ENCODE peak calls at places on chromosomes 4 and X, in nine cellular contexts. One of them, this sample, is unnamed.

GRCh38 chr4:8247047-8247930 is 22.3 kb upstream of the HTRA3 start:
- DNase-seq in right cardiac atrium: peak
- DNase-seq in pancreas: no peak
- DNase-seq in aorta: peak
- DNase-seq in stomach: peak
- DNase-seq in SK-N-SH: no peak
- DNase-seq in coronary artery: peak
- DNase-seq in psoas muscle: peak
- DNase-seq in CD8-positive, alpha-beta T cell: no peak
- DNase-seq in this sample: no peak

GRCh38 chr4:185712350-185713024 is 99.5 kb downstream of the SORBS2 start:
- DNase-seq in SK-N-SH: no peak
- DNase-seq in aorta: no peak
- DNase-seq in stomach: no peak
- DNase-seq in psoas muscle: no peak
- DNase-seq in pancreas: no peak
- DNase-seq in CD8-positive, alpha-beta T cell: no peak
- DNase-seq in right cardiac atrium: peak
- DNase-seq in coronary artery: no peak
- DNase-seq in this sample: no peak

GRCh38 chr4:147057631-147057980 is 111.9 kb upstream of the TTC29 start:
- DNase-seq in stomach: no peak
- DNase-seq in aorta: no peak
- DNase-seq in psoas muscle: no peak
- DNase-seq in coronary artery: no peak
- DNase-seq in SK-N-SH: no peak
- DNase-seq in pancreas: no peak
- DNase-seq in CD8-positive, alpha-beta T cell: no peak
- DNase-seq in right cardiac atrium: no peak
- DNase-seq in this sample: no peak

GRCh38 chr4:169791527-169792156 is 33.9 kb upstream of the HPF1 start:
- DNase-seq in right cardiac atrium: peak
- DNase-seq in aorta: peak
- DNase-seq in coronary artery: no peak
- DNase-seq in psoas muscle: peak
- DNase-seq in stomach: no peak
- DNase-seq in CD8-positive, alpha-beta T cell: peak
- DNase-seq in SK-N-SH: peak
- DNase-seq in pancreas: peak
- DNase-seq in this sample: no peak

GRCh38 chrX:28966335-28966734 is 379.1 kb downstream of the IL1RAPL1 start:
- DNase-seq in coronary artery: no peak
- DNase-seq in stomach: no peak
- DNase-seq in CD8-positive, alpha-beta T cell: no peak
- DNase-seq in psoas muscle: no peak
- DNase-seq in pancreas: no peak
- DNase-seq in SK-N-SH: no peak
- DNase-seq in aorta: no peak
- DNase-seq in right cardiac atrium: no peak
- DNase-seq in this sample: no peak

GRCh38 chrX:71652405-71652804 is 14.9 kb upstream of the LOC101059915 start:
- DNase-seq in aorta: no peak
- DNase-seq in right cardiac atrium: no peak
- DNase-seq in SK-N-SH: peak
- DNase-seq in CD8-positive, alpha-beta T cell: peak
- DNase-seq in coronary artery: peak
- DNase-seq in pancreas: no peak
- DNase-seq in psoas muscle: no peak
- DNase-seq in stomach: peak
- DNase-seq in this sample: peak

GRCh38 chr4:148052448-148052847 is 320.6 kb downstream of the ARHGAP10 start:
- DNase-seq in SK-N-SH: no peak
- DNase-seq in right cardiac atrium: no peak
- DNase-seq in aorta: no peak
- DNase-seq in CD8-positive, alpha-beta T cell: no peak
- DNase-seq in coronary artery: no peak
- DNase-seq in stomach: no peak
- DNase-seq in pancreas: no peak
- DNase-seq in psoas muscle: no peak
- DNase-seq in this sample: peak

GRCh38 chr4:142705820-142706219 is 140.3 kb downstream of the INPP4B start:
- DNase-seq in aorta: no peak
- DNase-seq in coronary artery: no peak
- DNase-seq in psoas muscle: no peak
- DNase-seq in right cardiac atrium: no peak
- DNase-seq in stomach: no peak
- DNase-seq in CD8-positive, alpha-beta T cell: no peak
- DNase-seq in SK-N-SH: no peak
- DNase-seq in pancreas: no peak
- DNase-seq in this sample: no peak

GRCh38 chr4:147586637-147587036 is 30.6 kb upstream of the TMEM184C start:
- DNase-seq in pancreas: no peak
- DNase-seq in CD8-positive, alpha-beta T cell: no peak
- DNase-seq in stomach: no peak
- DNase-seq in SK-N-SH: no peak
- DNase-seq in aorta: no peak
- DNase-seq in coronary artery: no peak
- DNase-seq in right cardiac atrium: no peak
- DNase-seq in psoas muscle: no peak
- DNase-seq in this sample: no peak

GRCh38 chr4:24657768-24658617 is 73.6 kb upstream of the DHX15 start:
- DNase-seq in aorta: peak
- DNase-seq in coronary artery: no peak
- DNase-seq in right cardiac atrium: peak
- DNase-seq in SK-N-SH: no peak
- DNase-seq in pancreas: no peak
- DNase-seq in stomach: peak
- DNase-seq in CD8-positive, alpha-beta T cell: no peak
- DNase-seq in psoas muscle: no peak
- DNase-seq in this sample: no peak

DNA sequence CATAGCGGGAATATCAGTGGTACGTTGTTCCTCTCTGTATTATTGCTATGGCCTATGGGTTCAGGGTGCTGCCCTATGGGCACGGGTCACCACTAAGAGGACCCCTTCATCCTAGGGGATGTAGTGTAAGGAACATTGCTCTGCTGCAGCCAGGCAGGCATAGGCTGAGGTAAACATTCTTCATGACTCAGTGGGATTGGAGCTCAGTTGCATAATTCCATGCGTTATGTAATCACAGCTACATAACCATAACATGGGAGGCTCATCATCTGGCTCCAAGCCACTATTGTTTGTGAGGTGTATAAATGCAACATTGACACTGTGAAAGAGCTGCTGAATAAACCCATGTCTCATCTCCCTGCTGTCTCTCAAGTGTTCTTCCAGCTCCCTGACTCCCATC is 375.2 kb downstream of the MAGEE1 start:
- DNase-seq in psoas muscle: no peak
- DNase-seq in aorta: no peak
- DNase-seq in coronary artery: no peak
- DNase-seq in SK-N-SH: no peak
- DNase-seq in pancreas: no peak
- DNase-seq in right cardiac atrium: no peak
- DNase-seq in CD8-positive, alpha-beta T cell: no peak
- DNase-seq in stomach: no peak
- DNase-seq in this sample: no peak
- H3K4me3 ChIP-seq in psoas muscle: no peak
- H3K4me3 ChIP-seq in aorta: no peak
- H3K4me3 ChIP-seq in coronary artery: no peak
- H3K4me3 ChIP-seq in SK-N-SH: no peak
- H3K4me3 ChIP-seq in pancreas: no peak
- H3K4me3 ChIP-seq in right cardiac atrium: no peak
- H3K4me3 ChIP-seq in CD8-positive, alpha-beta T cell: no peak
- H3K4me3 ChIP-seq in stomach: no peak
- H3K4me3 ChIP-seq in this sample: no peak

GRCh38 chr4:157994863-157995262 is 178.0 kb downstream of the GASK1B start:
- DNase-seq in coronary artery: no peak
- DNase-seq in pancreas: no peak
- DNase-seq in right cardiac atrium: no peak
- DNase-seq in SK-N-SH: no peak
- DNase-seq in aorta: no peak
- DNase-seq in stomach: no peak
- DNase-seq in CD8-positive, alpha-beta T cell: no peak
- DNase-seq in psoas muscle: no peak
- DNase-seq in this sample: no peak

GRCh38 chr4:157992038-157992706 is 180.7 kb downstream of the GASK1B start:
- DNase-seq in stomach: no peak
- DNase-seq in pancreas: no peak
- DNase-seq in coronary artery: no peak
- DNase-seq in aorta: no peak
- DNase-seq in SK-N-SH: peak
- DNase-seq in psoas muscle: no peak
- DNase-seq in right cardiac atrium: no peak
- DNase-seq in CD8-positive, alpha-beta T cell: no peak
- DNase-seq in this sample: peak

GRCh38 chr4:157996061-157996460 is 176.8 kb downstream of the GASK1B start:
- DNase-seq in psoas muscle: no peak
- DNase-seq in CD8-positive, alpha-beta T cell: no peak
- DNase-seq in SK-N-SH: no peak
- DNase-seq in aorta: no peak
- DNase-seq in pancreas: no peak
- DNase-seq in stomach: no peak
- DNase-seq in right cardiac atrium: no peak
- DNase-seq in coronary artery: no peak
- DNase-seq in this sample: no peak

GRCh38 chr4:157996598-157996997 is 176.2 kb downstream of the GASK1B start:
- DNase-seq in aorta: no peak
- DNase-seq in SK-N-SH: no peak
- DNase-seq in coronary artery: no peak
- DNase-seq in pancreas: no peak
- DNase-seq in psoas muscle: no peak
- DNase-seq in right cardiac atrium: no peak
- DNase-seq in CD8-positive, alpha-beta T cell: no peak
- DNase-seq in stomach: no peak
- DNase-seq in this sample: no peak

DNA sequence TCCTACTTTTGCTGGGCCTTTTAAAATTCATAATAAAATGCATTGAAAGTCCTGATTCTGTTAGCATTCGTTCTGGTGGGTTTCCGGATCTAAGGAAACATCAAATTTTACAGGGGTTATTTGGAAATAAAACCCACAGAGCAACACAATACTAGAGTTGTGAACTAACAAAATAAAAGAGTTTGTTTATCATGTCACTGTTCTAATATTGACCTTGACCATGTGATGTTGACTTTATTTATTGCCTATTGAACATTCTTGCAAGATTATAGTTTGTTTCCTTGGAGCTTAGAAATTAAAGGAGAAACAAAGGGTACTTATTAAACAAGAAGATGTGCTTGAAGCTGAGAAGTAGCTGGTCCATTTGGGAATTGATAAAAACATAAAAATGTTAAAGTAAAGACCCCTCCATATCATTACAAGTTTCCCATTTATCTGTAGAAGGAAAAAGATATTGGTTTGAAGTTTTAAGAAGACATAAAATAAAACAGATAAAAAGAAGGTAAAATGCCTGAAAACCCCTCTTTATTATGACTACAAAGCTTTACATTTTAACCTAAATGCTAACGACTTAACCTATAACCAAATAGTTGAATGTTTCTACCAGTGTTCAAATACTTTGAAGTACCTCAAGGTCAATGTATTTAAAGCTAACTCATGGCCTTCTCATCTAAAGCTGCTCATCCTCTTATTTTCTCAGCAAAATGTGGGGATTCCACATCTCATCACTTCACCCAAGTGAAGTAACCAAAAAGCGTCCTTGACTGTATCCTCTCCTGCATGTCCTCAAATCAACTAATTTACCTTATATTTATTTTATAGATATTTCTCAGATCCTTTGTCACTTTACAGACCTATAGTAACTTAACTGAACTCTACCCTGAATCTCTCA is 179.6 kb downstream of the GASK1B start:
- DNase-seq in aorta: no peak
- DNase-seq in coronary artery: no peak
- DNase-seq in SK-N-SH: no peak
- DNase-seq in stomach: no peak
- DNase-seq in psoas muscle: no peak
- DNase-seq in CD8-positive, alpha-beta T cell: no peak
- DNase-seq in right cardiac atrium: no peak
- DNase-seq in pancreas: no peak
- DNase-seq in this sample: no peak
- H3K27ac ChIP-seq in aorta: no peak
- H3K27ac ChIP-seq in coronary artery: peak
- H3K27ac ChIP-seq in SK-N-SH: no peak
- H3K27ac ChIP-seq in stomach: peak
- H3K27ac ChIP-seq in psoas muscle: no peak
- H3K27ac ChIP-seq in CD8-positive, alpha-beta T cell: no peak
- H3K27ac ChIP-seq in right cardiac atrium: no peak
- H3K27ac ChIP-seq in pancreas: no peak
- H3K27ac ChIP-seq in this sample: no peak

GRCh38 chr4:95426455-95426854 is 122.3 kb downstream of the UNC5C start:
- DNase-seq in SK-N-SH: no peak
- DNase-seq in pancreas: no peak
- DNase-seq in coronary artery: no peak
- DNase-seq in psoas muscle: no peak
- DNase-seq in stomach: no peak
- DNase-seq in aorta: no peak
- DNase-seq in CD8-positive, alpha-beta T cell: no peak
- DNase-seq in right cardiac atrium: no peak
- DNase-seq in this sample: no peak
- H3K4me3 ChIP-seq in SK-N-SH: no peak
- H3K4me3 ChIP-seq in pancreas: no peak
- H3K4me3 ChIP-seq in coronary artery: no peak
- H3K4me3 ChIP-seq in psoas muscle: no peak
- H3K4me3 ChIP-seq in stomach: no peak
- H3K4me3 ChIP-seq in aorta: no peak
- H3K4me3 ChIP-seq in CD8-positive, alpha-beta T cell: no peak
- H3K4me3 ChIP-seq in right cardiac atrium: no peak
- H3K4me3 ChIP-seq in this sample: no peak

GRCh38 chrX:139081965-139082364 is 370.4 kb upstream of the FGF13 start:
- DNase-seq in stomach: no peak
- DNase-seq in coronary artery: no peak
- DNase-seq in aorta: no peak
- DNase-seq in SK-N-SH: no peak
- DNase-seq in psoas muscle: no peak
- DNase-seq in right cardiac atrium: no peak
- DNase-seq in CD8-positive, alpha-beta T cell: no peak
- DNase-seq in pancreas: no peak
- DNase-seq in this sample: no peak

GRCh38 chrX:139079789-139080188 is 368.3 kb upstream of the FGF13 start:
- DNase-seq in coronary artery: no peak
- DNase-seq in SK-N-SH: no peak
- DNase-seq in right cardiac atrium: no peak
- DNase-seq in stomach: no peak
- DNase-seq in CD8-positive, alpha-beta T cell: no peak
- DNase-seq in pancreas: no peak
- DNase-seq in aorta: no peak
- DNase-seq in psoas muscle: no peak
- DNase-seq in this sample: no peak

GRCh38 chrX:139078761-139079160 is 367.2 kb upstream of the FGF13 start:
- DNase-seq in psoas muscle: no peak
- DNase-seq in SK-N-SH: no peak
- DNase-seq in right cardiac atrium: no peak
- DNase-seq in pancreas: no peak
- DNase-seq in coronary artery: no peak
- DNase-seq in CD8-positive, alpha-beta T cell: no peak
- DNase-seq in stomach: no peak
- DNase-seq in aorta: no peak
- DNase-seq in this sample: no peak

GRCh38 chrX:139077303-139078131 is 366.0 kb upstream of the FGF13 start:
- DNase-seq in pancreas: no peak
- DNase-seq in right cardiac atrium: no peak
- DNase-seq in psoas muscle: no peak
- DNase-seq in coronary artery: no peak
- DNase-seq in stomach: no peak
- DNase-seq in aorta: no peak
- DNase-seq in CD8-positive, alpha-beta T cell: no peak
- DNase-seq in SK-N-SH: no peak
- DNase-seq in this sample: no peak

GRCh38 chrX:139078342-139078741 is 366.8 kb upstream of the FGF13 start:
- DNase-seq in psoas muscle: no peak
- DNase-seq in CD8-positive, alpha-beta T cell: no peak
- DNase-seq in right cardiac atrium: no peak
- DNase-seq in coronary artery: no peak
- DNase-seq in pancreas: no peak
- DNase-seq in aorta: no peak
- DNase-seq in SK-N-SH: no peak
- DNase-seq in stomach: no peak
- DNase-seq in this sample: no peak
- H3K27ac ChIP-seq in psoas muscle: no peak
- H3K27ac ChIP-seq in CD8-positive, alpha-beta T cell: no peak
- H3K27ac ChIP-seq in right cardiac atrium: no peak
- H3K27ac ChIP-seq in coronary artery: no peak
- H3K27ac ChIP-seq in pancreas: no peak
- H3K27ac ChIP-seq in aorta: no peak
- H3K27ac ChIP-seq in SK-N-SH: no peak
- H3K27ac ChIP-seq in stomach: no peak
- H3K27ac ChIP-seq in this sample: no peak

This sample was measured in CD8-positive, alpha-beta memory T cell.